ENCODE peak calls at places on chromosomes 12 and 14, in six cellular contexts. One of them, this sample, is unnamed.

GRCh38 chr12:117125275-117125613 is 26.0 kb upstream of the TESC start:
- DNase-seq in OCI-LY7: no peak
- DNase-seq in coronary artery: no peak
- DNase-seq in heart left ventricle: no peak
- DNase-seq in adipocyte: peak
- DNase-seq in CD4-positive, CD25-positive, alpha-beta regulatory T cell: no peak
- DNase-seq in this sample: no peak

GRCh38 chr14:104633276-104633861 is 28.8 kb upstream of the TMEM179 start:
- DNase-seq in OCI-LY7: no peak
- DNase-seq in CD4-positive, CD25-positive, alpha-beta regulatory T cell: no peak
- DNase-seq in heart left ventricle: no peak
- DNase-seq in coronary artery: peak
- DNase-seq in adipocyte: no peak
- DNase-seq in this sample: peak

GRCh38 chr12:95224202-95225170 is 6.9 kb downstream of the VEZT start:
- DNase-seq in coronary artery: no peak
- DNase-seq in heart left ventricle: no peak
- DNase-seq in CD4-positive, CD25-positive, alpha-beta regulatory T cell: no peak
- DNase-seq in OCI-LY7: no peak
- DNase-seq in adipocyte: peak
- DNase-seq in this sample: no peak

GRCh38 chr12:126963825-126964224 is 1303.1 kb upstream of the TMEM132C start:
- DNase-seq in OCI-LY7: no peak
- DNase-seq in adipocyte: no peak
- DNase-seq in heart left ventricle: no peak
- DNase-seq in coronary artery: no peak
- DNase-seq in CD4-positive, CD25-positive, alpha-beta regulatory T cell: no peak
- DNase-seq in this sample: no peak

GRCh38 chr12:42617622-42618021 is 28.1 kb upstream of the PRICKLE1 start:
- DNase-seq in coronary artery: no peak
- DNase-seq in adipocyte: peak
- DNase-seq in CD4-positive, CD25-positive, alpha-beta regulatory T cell: no peak
- DNase-seq in heart left ventricle: no peak
- DNase-seq in OCI-LY7: no peak
- DNase-seq in this sample: no peak

GRCh38 chr14:64612021-64612380 is 62.2 kb downstream of the PPP1R36 start:
- DNase-seq in coronary artery: no peak
- DNase-seq in CD4-positive, CD25-positive, alpha-beta regulatory T cell: no peak
- DNase-seq in adipocyte: peak
- DNase-seq in OCI-LY7: no peak
- DNase-seq in heart left ventricle: no peak
- DNase-seq in this sample: no peak

GRCh38 chr12:51362307-51362706 is 15.8 kb upstream of the CELA1 start:
- DNase-seq in heart left ventricle: no peak
- DNase-seq in adipocyte: no peak
- DNase-seq in OCI-LY7: no peak
- DNase-seq in coronary artery: no peak
- DNase-seq in CD4-positive, CD25-positive, alpha-beta regulatory T cell: no peak
- DNase-seq in this sample: no peak

GRCh38 chr12:53676715-53677611 is 1.1 kb upstream of the ATP5MC2 start:
- DNase-seq in CD4-positive, CD25-positive, alpha-beta regulatory T cell: no peak
- DNase-seq in OCI-LY7: no peak
- DNase-seq in adipocyte: peak
- DNase-seq in coronary artery: peak
- DNase-seq in heart left ventricle: peak
- DNase-seq in this sample: peak

GRCh38 chr12:52837781-52838736 is 3.9 kb upstream of the KRT79 start:
- DNase-seq in coronary artery: no peak
- DNase-seq in OCI-LY7: no peak
- DNase-seq in adipocyte: no peak
- DNase-seq in heart left ventricle: no peak
- DNase-seq in CD4-positive, CD25-positive, alpha-beta regulatory T cell: no peak
- DNase-seq in this sample: no peak

GRCh38 chr14:35078082-35078481 is 32.0 kb downstream of the FAM177A1 start:
- DNase-seq in CD4-positive, CD25-positive, alpha-beta regulatory T cell: no peak
- DNase-seq in heart left ventricle: no peak
- DNase-seq in coronary artery: no peak
- DNase-seq in OCI-LY7: no peak
- DNase-seq in adipocyte: no peak
- DNase-seq in this sample: no peak

GRCh38 chr14:40983604-40984003 is 623.1 kb upstream of the LRFN5 start:
- DNase-seq in coronary artery: no peak
- DNase-seq in CD4-positive, CD25-positive, alpha-beta regulatory T cell: no peak
- DNase-seq in heart left ventricle: no peak
- DNase-seq in adipocyte: no peak
- DNase-seq in OCI-LY7: no peak
- DNase-seq in this sample: no peak

GRCh38 chr14:100698719-100699448 is 27.8 kb upstream of the DLK1 start:
- DNase-seq in adipocyte: no peak
- DNase-seq in OCI-LY7: no peak
- DNase-seq in CD4-positive, CD25-positive, alpha-beta regulatory T cell: no peak
- DNase-seq in heart left ventricle: no peak
- DNase-seq in coronary artery: no peak
- DNase-seq in this sample: no peak

GRCh38 chr14:69204753-69205152 is 13.5 kb downstream of the EXD2 start:
- DNase-seq in CD4-positive, CD25-positive, alpha-beta regulatory T cell: no peak
- DNase-seq in heart left ventricle: no peak
- DNase-seq in adipocyte: no peak
- DNase-seq in coronary artery: no peak
- DNase-seq in OCI-LY7: no peak
- DNase-seq in this sample: no peak

GRCh38 chr14:69485261-69485660 is 733 bp downstream of the PLEKHD1 start:
- DNase-seq in OCI-LY7: no peak
- DNase-seq in coronary artery: peak
- DNase-seq in CD4-positive, CD25-positive, alpha-beta regulatory T cell: no peak
- DNase-seq in heart left ventricle: no peak
- DNase-seq in adipocyte: no peak
- DNase-seq in this sample: no peak

GRCh38 chr12:124636138-124636968 is 68.9 kb upstream of the NCOR2 start:
- DNase-seq in CD4-positive, CD25-positive, alpha-beta regulatory T cell: peak
- DNase-seq in heart left ventricle: peak
- DNase-seq in OCI-LY7: no peak
- DNase-seq in adipocyte: no peak
- DNase-seq in coronary artery: no peak
- DNase-seq in this sample: no peak

GRCh38 chr14:21525995-21526671 is at the start of gene SALL2:
- DNase-seq in CD4-positive, CD25-positive, alpha-beta regulatory T cell: peak
- DNase-seq in coronary artery: no peak
- DNase-seq in heart left ventricle: peak
- DNase-seq in adipocyte: peak
- DNase-seq in OCI-LY7: peak
- DNase-seq in this sample: peak

GRCh38 chr12:88237954-88238353 is 95.8 kb downstream of the TMTC3 start:
- DNase-seq in heart left ventricle: no peak
- DNase-seq in coronary artery: no peak
- DNase-seq in OCI-LY7: no peak
- DNase-seq in adipocyte: peak
- DNase-seq in CD4-positive, CD25-positive, alpha-beta regulatory T cell: no peak
- DNase-seq in this sample: no peak

GRCh38 chr14:70803321-70804110 is 5.8 kb downstream of the MAP3K9 start:
- DNase-seq in coronary artery: no peak
- DNase-seq in heart left ventricle: no peak
- DNase-seq in OCI-LY7: peak
- DNase-seq in CD4-positive, CD25-positive, alpha-beta regulatory T cell: no peak
- DNase-seq in adipocyte: no peak
- DNase-seq in this sample: no peak

GRCh38 chr12:110073049-110073831 is 24.9 kb upstream of the C12orf76 start:
- DNase-seq in heart left ventricle: no peak
- DNase-seq in OCI-LY7: peak
- DNase-seq in coronary artery: no peak
- DNase-seq in CD4-positive, CD25-positive, alpha-beta regulatory T cell: peak
- DNase-seq in adipocyte: peak
- DNase-seq in this sample: peak

GRCh38 chr14:85527006-85527405 is 2.9 kb upstream of the FLRT2 start:
- DNase-seq in heart left ventricle: no peak
- DNase-seq in adipocyte: peak
- DNase-seq in OCI-LY7: no peak
- DNase-seq in CD4-positive, CD25-positive, alpha-beta regulatory T cell: no peak
- DNase-seq in coronary artery: no peak
- DNase-seq in this sample: no peak

GRCh38 chr14:95370076-95370475 is 50.4 kb upstream of the CLMN start:
- DNase-seq in coronary artery: no peak
- DNase-seq in OCI-LY7: no peak
- DNase-seq in CD4-positive, CD25-positive, alpha-beta regulatory T cell: no peak
- DNase-seq in adipocyte: no peak
- DNase-seq in heart left ventricle: no peak
- DNase-seq in this sample: peak

GRCh38 chr14:53509845-53510244 is 356.7 kb upstream of the DDHD1 start:
- DNase-seq in coronary artery: peak
- DNase-seq in CD4-positive, CD25-positive, alpha-beta regulatory T cell: no peak
- DNase-seq in heart left ventricle: peak
- DNase-seq in OCI-LY7: no peak
- DNase-seq in adipocyte: peak
- DNase-seq in this sample: no peak

GRCh38 chr14:101480022-101480746 is 81.1 kb upstream of the DIO3 start:
- DNase-seq in coronary artery: no peak
- DNase-seq in heart left ventricle: no peak
- DNase-seq in CD4-positive, CD25-positive, alpha-beta regulatory T cell: no peak
- DNase-seq in adipocyte: no peak
- DNase-seq in OCI-LY7: no peak
- DNase-seq in this sample: peak

GRCh38 chr12:93569656-93570551 is 2.6 kb upstream of the SOCS2 start:
- DNase-seq in OCI-LY7: peak
- DNase-seq in adipocyte: peak
- DNase-seq in CD4-positive, CD25-positive, alpha-beta regulatory T cell: peak
- DNase-seq in heart left ventricle: peak
- DNase-seq in coronary artery: peak
- DNase-seq in this sample: peak

GRCh38 chr12:116882742-116883141 is 1.5 kb upstream of the HRK start:
- DNase-seq in OCI-LY7: peak
- DNase-seq in heart left ventricle: no peak
- DNase-seq in adipocyte: peak
- DNase-seq in coronary artery: no peak
- DNase-seq in CD4-positive, CD25-positive, alpha-beta regulatory T cell: no peak
- DNase-seq in this sample: peak

GRCh38 chr12:119181944-119182343 is 3.2 kb downstream of the HSPB8 start:
- DNase-seq in coronary artery: no peak
- DNase-seq in heart left ventricle: no peak
- DNase-seq in adipocyte: no peak
- DNase-seq in CD4-positive, CD25-positive, alpha-beta regulatory T cell: no peak
- DNase-seq in OCI-LY7: no peak
- DNase-seq in this sample: no peak
- H3K4me3 ChIP-seq in coronary artery: peak
- H3K4me3 ChIP-seq in heart left ventricle: peak
- H3K4me3 ChIP-seq in adipocyte: peak
- H3K4me3 ChIP-seq in CD4-positive, CD25-positive, alpha-beta regulatory T cell: no peak
- H3K4me3 ChIP-seq in OCI-LY7: no peak
- H3K4me3 ChIP-seq in this sample: no peak

DNA sequence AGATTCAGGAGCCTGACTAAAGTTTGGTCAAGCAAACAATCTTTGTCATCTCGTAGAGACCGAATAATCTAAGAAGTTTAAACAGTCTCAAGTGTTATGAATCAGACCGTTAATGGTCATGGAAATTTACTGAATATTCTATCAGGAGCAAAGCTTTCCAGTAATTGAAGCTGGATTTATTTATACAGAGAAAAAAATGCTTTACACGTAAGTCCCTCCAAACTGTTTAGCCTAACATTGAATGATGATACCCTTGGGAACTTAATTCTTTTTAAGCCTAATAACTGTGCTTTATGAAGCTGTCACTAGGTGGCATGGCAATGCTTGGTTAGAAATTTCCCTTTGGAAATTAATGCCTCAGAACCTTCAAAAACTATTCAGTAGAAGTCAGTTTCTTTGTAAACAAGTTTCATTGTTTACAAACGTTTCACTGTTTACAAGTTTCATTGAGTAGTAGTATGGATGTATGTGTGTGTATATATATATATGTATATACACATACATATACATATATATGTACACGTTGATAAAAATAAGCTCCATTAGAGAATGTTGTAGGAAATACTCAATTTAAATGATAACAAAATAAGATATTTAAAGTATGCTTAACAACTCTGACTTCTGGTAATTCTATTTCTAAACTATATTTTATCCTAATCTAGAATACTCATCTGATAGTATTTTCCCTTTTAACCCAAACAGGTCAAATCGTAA is 32.1 kb downstream of the DEPDC4 start:
- DNase-seq in CD4-positive, CD25-positive, alpha-beta regulatory T cell: peak
- DNase-seq in OCI-LY7: peak
- DNase-seq in adipocyte: peak
- DNase-seq in coronary artery: no peak
- DNase-seq in heart left ventricle: no peak
- DNase-seq in this sample: peak
- H3K4me3 ChIP-seq in CD4-positive, CD25-positive, alpha-beta regulatory T cell: no peak
- H3K4me3 ChIP-seq in OCI-LY7: no peak
- H3K4me3 ChIP-seq in adipocyte: peak
- H3K4me3 ChIP-seq in coronary artery: no peak
- H3K4me3 ChIP-seq in heart left ventricle: no peak
- H3K4me3 ChIP-seq in this sample: no peak

GRCh38 chr12:132340266-132341035 is 11.1 kb upstream of the GALNT9 start:
- DNase-seq in adipocyte: no peak
- DNase-seq in OCI-LY7: no peak
- DNase-seq in CD4-positive, CD25-positive, alpha-beta regulatory T cell: no peak
- DNase-seq in coronary artery: no peak
- DNase-seq in heart left ventricle: no peak
- DNase-seq in this sample: no peak

GRCh38 chr12:132338781-132339180 is 9.4 kb upstream of the GALNT9 start:
- DNase-seq in coronary artery: no peak
- DNase-seq in heart left ventricle: no peak
- DNase-seq in adipocyte: no peak
- DNase-seq in OCI-LY7: no peak
- DNase-seq in CD4-positive, CD25-positive, alpha-beta regulatory T cell: no peak
- DNase-seq in this sample: no peak

GRCh38 chr12:132338311-132338710 is 8.9 kb upstream of the GALNT9 start:
- DNase-seq in coronary artery: no peak
- DNase-seq in OCI-LY7: no peak
- DNase-seq in adipocyte: no peak
- DNase-seq in CD4-positive, CD25-positive, alpha-beta regulatory T cell: no peak
- DNase-seq in heart left ventricle: no peak
- DNase-seq in this sample: no peak

GRCh38 chr12:132341318-132342050 is 12.1 kb upstream of the GALNT9 start:
- DNase-seq in adipocyte: no peak
- DNase-seq in CD4-positive, CD25-positive, alpha-beta regulatory T cell: no peak
- DNase-seq in coronary artery: no peak
- DNase-seq in OCI-LY7: no peak
- DNase-seq in heart left ventricle: no peak
- DNase-seq in this sample: no peak

DNA sequence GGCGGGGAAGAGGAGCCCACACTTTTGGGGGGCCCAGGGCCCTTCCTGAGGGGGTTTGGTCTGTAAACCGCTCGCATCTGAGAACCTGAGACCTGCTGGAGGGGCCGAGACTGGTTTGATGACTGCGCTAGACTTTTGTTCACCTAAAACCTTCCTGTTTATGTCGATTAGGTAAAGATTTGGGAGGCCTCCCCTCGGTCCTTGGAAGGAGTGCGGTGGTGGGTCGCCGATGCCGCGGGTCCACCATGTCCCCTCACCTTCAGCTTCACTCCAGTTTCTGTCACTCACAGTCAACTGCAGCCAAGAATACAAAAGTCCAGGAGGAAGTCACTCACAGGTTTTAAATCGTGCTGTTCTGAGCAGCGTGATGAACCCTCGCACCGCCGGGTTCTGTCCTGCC is 10.5 kb upstream of the GALNT9 start:
- DNase-seq in coronary artery: no peak
- DNase-seq in adipocyte: no peak
- DNase-seq in OCI-LY7: no peak
- DNase-seq in CD4-positive, CD25-positive, alpha-beta regulatory T cell: no peak
- DNase-seq in heart left ventricle: no peak
- DNase-seq in this sample: no peak
- H3K4me3 ChIP-seq in coronary artery: no peak
- H3K4me3 ChIP-seq in adipocyte: no peak
- H3K4me3 ChIP-seq in OCI-LY7: no peak
- H3K4me3 ChIP-seq in CD4-positive, CD25-positive, alpha-beta regulatory T cell: no peak
- H3K4me3 ChIP-seq in heart left ventricle: no peak
- H3K4me3 ChIP-seq in this sample: no peak

GRCh38 chr12:108594960-108595710 is 2.7 kb downstream of the TMEM119 start:
- DNase-seq in heart left ventricle: no peak
- DNase-seq in adipocyte: no peak
- DNase-seq in CD4-positive, CD25-positive, alpha-beta regulatory T cell: no peak
- DNase-seq in OCI-LY7: no peak
- DNase-seq in coronary artery: no peak
- DNase-seq in this sample: no peak
- H3K4me3 ChIP-seq in heart left ventricle: no peak
- H3K4me3 ChIP-seq in adipocyte: peak
- H3K4me3 ChIP-seq in CD4-positive, CD25-positive, alpha-beta regulatory T cell: no peak
- H3K4me3 ChIP-seq in OCI-LY7: no peak
- H3K4me3 ChIP-seq in coronary artery: no peak
- H3K4me3 ChIP-seq in this sample: no peak

This sample was measured in H7.